ENCODE peak calls at places on chromosomes 2 and 18, in nine cellular contexts. P is NCI-H345; E is effector CD4-positive, alpha-beta T cell; X is activated T-cell treated with anti-CD3 and anti-CD28 coated beads for 1 hour; A is CD8-positive, alpha-beta T cell; L is psoas muscle; F is NCI-H2029 treated with DMSO at 0.1 percent for 48 hours; B is occipital lobe; K is stimulated activated CD4-positive, alpha-beta T cell treated with anti-CD3 and anti-CD28 coated beads, Interleukin-12 subunit alpha, Interleukin-12 subunit beta, amount 100 ng/mL, for 4 hours. H is an unnamed sample.

GRCh38 chr2:165434865-165435500 is 34.5 kb upstream of the CSRNP3 start:
- DNase-seq in X (no peak), E (no peak), L (no peak), P (no peak), K (no peak), B (no peak), A (no peak), F (no peak), H (no peak)

GRCh38 chr18:73614812-73615211 is 532.8 kb downstream of the FBXO15 start:
- DNase-seq in L (no peak), F (no peak), E (no peak), B (no peak), P (no peak), K (no peak), A (no peak), X (no peak), H (no peak)

GRCh38 chr2:98172951-98173350 is 86.0 kb downstream of the VWA3B start:
- DNase-seq in B (no peak), E (no peak), A (no peak), K (no peak), P (no peak), F (no peak), X (no peak), L (no peak), H (no peak)

GRCh38 chr2:85790032-85790431 is 36.2 kb downstream of the ATOH8 start:
- DNase-seq in B (no peak), K (no peak), X (no peak), A (no peak), L (no peak), E (no peak), P (no peak), F (no peak), H (no peak)

GRCh38 chr2:27158468-27158867 is 9.7 kb downstream of the TCF23 start:
- DNase-seq in P (no peak), K (no peak), A (no peak), L (no peak), F (no peak), X (no peak), B (no peak), E (no peak), H (no peak)

GRCh38 chr2:130341562-130342019 is 1.1 kb upstream of the IMP4 start:
- DNase-seq in B (no peak), A (no peak), E (no peak), P (peak), K (no peak), L (no peak), F (no peak), X (no peak), H (peak)

GRCh38 chr2:127428057-127428814 is 10.0 kb downstream of the PROC start:
- DNase-seq in L (no peak), A (no peak), E (no peak), X (no peak), B (no peak), P (no peak), F (no peak), K (no peak), H (no peak)

GRCh38 chr2:191150451-191151314 is at the start of gene STAT4:
- DNase-seq in L (no peak), K (peak), X (peak), P (peak), F (no peak), B (peak), A (peak), E (peak), H (no peak)

GRCh38 chr2:217366246-217366645 is 506.4 kb upstream of the TNP1 start:
- DNase-seq in P (peak), F (no peak), E (no peak), B (no peak), L (no peak), A (no peak), K (no peak), X (no peak), H (no peak)

GRCh38 chr2:204695506-204695905 is 150.2 kb downstream of the PARD3B start:
- DNase-seq in X (no peak), K (no peak), F (no peak), L (no peak), B (no peak), E (no peak), P (no peak), A (no peak), H (no peak)

GRCh38 chr2:21650566-21650965 is 526.8 kb downstream of the TDRD15 start:
- DNase-seq in F (no peak), X (no peak), A (no peak), P (no peak), L (no peak), K (no peak), E (no peak), B (no peak), H (no peak)

GRCh38 chr2:221731432-221731831 is 159.3 kb upstream of the EPHA4 start:
- DNase-seq in L (no peak), X (no peak), P (no peak), F (no peak), B (no peak), E (no peak), K (no peak), A (no peak), H (no peak)

GRCh38 chr18:37944871-37945270 is 379.3 kb upstream of the CELF4 start:
- DNase-seq in P (no peak), E (no peak), L (no peak), K (no peak), A (no peak), X (no peak), F (no peak), B (no peak), H (no peak)

GRCh38 chr2:129277611-129278010 is 701.9 kb upstream of the RAB6C start:
- DNase-seq in F (no peak), E (no peak), K (no peak), A (no peak), P (no peak), L (no peak), B (no peak), X (no peak), H (no peak)

GRCh38 chr2:19070866-19071265 is 287.6 kb downstream of the OSR1 start:
- DNase-seq in X (no peak), B (no peak), E (no peak), P (no peak), L (no peak), A (no peak), K (no peak), F (no peak), H (no peak)

GRCh38 chr18:26549486-26550435 is 1.4 kb upstream of the KCTD1 start:
- DNase-seq in K (no peak), B (peak), E (no peak), X (no peak), A (no peak), L (peak), F (no peak), P (peak), H (peak)

GRCh38 chr18:8701546-8702118 is 3.7 kb upstream of the MTCL1 start:
- DNase-seq in A (no peak), X (no peak), P (no peak), E (no peak), L (no peak), B (peak), K (no peak), F (no peak), H (no peak)

GRCh38 chr18:54950221-54950620 is 9.0 kb downstream of the CCDC68 start:
- DNase-seq in P (peak), F (peak), A (no peak), L (no peak), K (no peak), X (no peak), B (no peak), E (no peak), H (no peak)

H was measured in OCI-LY7.